ENCODE peak calls at places on chromosome 2, in four cellular contexts. One of them, this sample, is unnamed.

GRCh38 chr2:69615969-69616368 is 27.6 kb downstream of the AAK1 start:
- DNase-seq in effector memory CD4-positive, alpha-beta T cell: no peak
- DNase-seq in mesendoderm: no peak
- DNase-seq in fibroblast of lung: no peak
- DNase-seq in this sample: no peak

GRCh38 chr2:62197017-62197586 is 1.2 kb downstream of the B3GNT2 start:
- DNase-seq in mesendoderm: no peak
- DNase-seq in effector memory CD4-positive, alpha-beta T cell: no peak
- DNase-seq in fibroblast of lung: no peak
- DNase-seq in this sample: peak; percentile 73

GRCh38 chr2:217379807-217380206 is 519.9 kb upstream of the TNP1 start:
- DNase-seq in effector memory CD4-positive, alpha-beta T cell: no peak
- DNase-seq in fibroblast of lung: no peak
- DNase-seq in mesendoderm: no peak
- DNase-seq in this sample: no peak

GRCh38 chr2:84788498-84788897 is 92.4 kb downstream of the TRABD2A start:
- DNase-seq in mesendoderm: no peak
- DNase-seq in fibroblast of lung: no peak
- DNase-seq in effector memory CD4-positive, alpha-beta T cell: no peak
- DNase-seq in this sample: no peak

GRCh38 chr2:85802337-85803103 is 48.7 kb downstream of the ATOH8 start:
- DNase-seq in fibroblast of lung: no peak
- DNase-seq in effector memory CD4-positive, alpha-beta T cell: no peak
- DNase-seq in mesendoderm: no peak
- DNase-seq in this sample: no peak

GRCh38 chr2:43073373-43073772 is 153.0 kb downstream of the ZFP36L2 start:
- DNase-seq in effector memory CD4-positive, alpha-beta T cell: no peak
- DNase-seq in mesendoderm: no peak
- DNase-seq in fibroblast of lung: peak; percentile 59
- DNase-seq in this sample: no peak

GRCh38 chr2:145198555-145198954 is 678.6 kb upstream of the ZEB2 start:
- DNase-seq in effector memory CD4-positive, alpha-beta T cell: no peak
- DNase-seq in mesendoderm: no peak
- DNase-seq in fibroblast of lung: no peak
- DNase-seq in this sample: no peak

GRCh38 chr2:209526541-209526940 is 102.7 kb downstream of the MAP2 start:
- DNase-seq in fibroblast of lung: no peak
- DNase-seq in mesendoderm: no peak
- DNase-seq in effector memory CD4-positive, alpha-beta T cell: no peak
- DNase-seq in this sample: no peak

GRCh38 chr2:55809875-55810620 is 113.5 kb downstream of the EFEMP1 start:
- DNase-seq in effector memory CD4-positive, alpha-beta T cell: no peak
- DNase-seq in fibroblast of lung: no peak
- DNase-seq in mesendoderm: peak; percentile 17
- DNase-seq in this sample: no peak

GRCh38 chr2:15412779-15413178 is 148.4 kb downstream of the NBAS start:
- DNase-seq in fibroblast of lung: no peak
- DNase-seq in mesendoderm: no peak
- DNase-seq in effector memory CD4-positive, alpha-beta T cell: no peak
- DNase-seq in this sample: no peak

GRCh38 chr2:136750065-136750464 is 15.3 kb upstream of the THSD7B start:
- DNase-seq in effector memory CD4-positive, alpha-beta T cell: no peak
- DNase-seq in mesendoderm: no peak
- DNase-seq in fibroblast of lung: no peak
- DNase-seq in this sample: no peak

GRCh38 chr2:217926801-217927200 is 76.0 kb downstream of the TNS1 start:
- DNase-seq in mesendoderm: no peak
- DNase-seq in effector memory CD4-positive, alpha-beta T cell: no peak
- DNase-seq in fibroblast of lung: no peak
- DNase-seq in this sample: no peak

GRCh38 chr2:167294775-167295140 is 406.5 kb downstream of the XIRP2 start:
- DNase-seq in fibroblast of lung: no peak
- DNase-seq in effector memory CD4-positive, alpha-beta T cell: no peak
- DNase-seq in mesendoderm: no peak
- DNase-seq in this sample: no peak

GRCh38 chr2:233331536-233331935 is 22.8 kb upstream of the DGKD start:
- DNase-seq in effector memory CD4-positive, alpha-beta T cell: peak; percentile 56
- DNase-seq in mesendoderm: no peak
- DNase-seq in fibroblast of lung: no peak
- DNase-seq in this sample: peak; percentile 50

GRCh38 chr2:132837764-132838163 is 167.8 kb upstream of the LYPD1 start:
- DNase-seq in fibroblast of lung: no peak
- DNase-seq in mesendoderm: no peak
- DNase-seq in effector memory CD4-positive, alpha-beta T cell: no peak
- DNase-seq in this sample: no peak

GRCh38 chr2:134205087-134205486 is 48.8 kb upstream of the MGAT5 start:
- DNase-seq in mesendoderm: no peak
- DNase-seq in effector memory CD4-positive, alpha-beta T cell: no peak
- DNase-seq in fibroblast of lung: no peak
- DNase-seq in this sample: no peak

GRCh38 chr2:56892381-56892780 is 708.6 kb downstream of the CCDC85A start:
- DNase-seq in effector memory CD4-positive, alpha-beta T cell: no peak
- DNase-seq in mesendoderm: no peak
- DNase-seq in fibroblast of lung: no peak
- DNase-seq in this sample: no peak

GRCh38 chr2:163191372-163191771 is 352.8 kb upstream of the KCNH7 start:
- DNase-seq in fibroblast of lung: peak; percentile 42
- DNase-seq in mesendoderm: peak; percentile 44
- DNase-seq in effector memory CD4-positive, alpha-beta T cell: no peak
- DNase-seq in this sample: peak; percentile 1

GRCh38 chr2:39640681-39641080 is 25.0 kb upstream of the TMEM178A start:
- DNase-seq in effector memory CD4-positive, alpha-beta T cell: no peak
- DNase-seq in fibroblast of lung: no peak
- DNase-seq in mesendoderm: no peak
- DNase-seq in this sample: no peak

GRCh38 chr2:1501196-1501851 is 88.1 kb downstream of the TPO start:
- DNase-seq in effector memory CD4-positive, alpha-beta T cell: no peak
- DNase-seq in fibroblast of lung: no peak
- DNase-seq in mesendoderm: no peak
- DNase-seq in this sample: no peak

GRCh38 chr2:10880586-10881321 is 31.0 kb upstream of the KCNF1 start:
- DNase-seq in fibroblast of lung: no peak
- DNase-seq in effector memory CD4-positive, alpha-beta T cell: no peak
- DNase-seq in mesendoderm: no peak
- DNase-seq in this sample: no peak

GRCh38 chr2:105674859-105675541 is 69.7 kb upstream of the NCK2 start:
- DNase-seq in fibroblast of lung: no peak
- DNase-seq in effector memory CD4-positive, alpha-beta T cell: no peak
- DNase-seq in mesendoderm: no peak
- DNase-seq in this sample: no peak

DNA sequence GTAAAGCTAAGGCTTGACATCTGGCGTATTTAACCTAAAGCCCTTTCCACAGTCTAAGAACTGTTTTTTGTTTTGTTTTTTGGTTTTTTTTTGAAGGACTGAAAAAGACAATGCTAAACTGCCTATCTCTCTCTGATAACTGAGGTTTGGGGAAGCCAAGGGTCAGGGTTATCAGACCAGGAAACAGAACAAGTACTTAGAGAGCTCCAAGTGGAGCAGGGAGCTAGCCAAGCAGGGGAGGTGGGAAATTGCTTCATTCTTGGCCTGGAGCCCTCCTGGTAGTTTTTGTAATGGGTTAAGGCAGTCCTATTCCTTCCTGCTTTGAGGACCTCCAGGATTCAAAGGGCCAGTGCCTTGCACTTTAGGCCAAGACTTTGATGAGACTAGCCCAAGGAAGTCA is 154.3 kb upstream of the LTBP1 start:
- DNase-seq in effector memory CD4-positive, alpha-beta T cell: no peak
- DNase-seq in mesendoderm: peak; percentile 85
- DNase-seq in fibroblast of lung: no peak
- DNase-seq in this sample: no peak
- H3K4me3 ChIP-seq in effector memory CD4-positive, alpha-beta T cell: no peak overlapping the region
- H3K4me3 ChIP-seq in mesendoderm: no peak overlapping the region
- H3K4me3 ChIP-seq in fibroblast of lung: no peak overlapping the region
- H3K4me3 ChIP-seq in this sample: no peak overlapping the region

GRCh38 chr2:178732913-178733312 is 74.3 kb downstream of the TTN start:
- DNase-seq in mesendoderm: no peak
- DNase-seq in fibroblast of lung: no peak
- DNase-seq in effector memory CD4-positive, alpha-beta T cell: no peak
- DNase-seq in this sample: no peak

GRCh38 chr2:178731300-178731699 is 75.9 kb downstream of the TTN start:
- DNase-seq in effector memory CD4-positive, alpha-beta T cell: no peak
- DNase-seq in fibroblast of lung: no peak
- DNase-seq in mesendoderm: no peak
- DNase-seq in this sample: no peak

GRCh38 chr2:178734518-178734917 is 72.7 kb downstream of the TTN start:
- DNase-seq in fibroblast of lung: no peak
- DNase-seq in mesendoderm: no peak
- DNase-seq in effector memory CD4-positive, alpha-beta T cell: no peak
- DNase-seq in this sample: no peak

GRCh38 chr2:178730049-178730448 is 77.2 kb downstream of the TTN start:
- DNase-seq in mesendoderm: no peak
- DNase-seq in effector memory CD4-positive, alpha-beta T cell: no peak
- DNase-seq in fibroblast of lung: no peak
- DNase-seq in this sample: no peak

GRCh38 chr2:178733975-178734374 is 73.2 kb downstream of the TTN start:
- DNase-seq in effector memory CD4-positive, alpha-beta T cell: no peak
- DNase-seq in fibroblast of lung: no peak
- DNase-seq in mesendoderm: no peak
- DNase-seq in this sample: no peak
- H3K4me1 ChIP-seq in effector memory CD4-positive, alpha-beta T cell: no peaks in the 10 kb centered on the region
- H3K4me1 ChIP-seq in fibroblast of lung: no peaks in the 10 kb centered on the region
- H3K4me1 ChIP-seq in mesendoderm: no peaks in the 10 kb centered on the region
- H3K4me1 ChIP-seq in this sample: no peaks in the 10 kb centered on the region

GRCh38 chr2:205766765-205767359 is 84.6 kb downstream of the NRP2 start:
- DNase-seq in fibroblast of lung: peak; percentile 59
- DNase-seq in effector memory CD4-positive, alpha-beta T cell: no peak
- DNase-seq in mesendoderm: peak; percentile 75
- DNase-seq in this sample: peak; percentile 33

GRCh38 chr2:205769494-205769848 is 87.2 kb downstream of the NRP2 start:
- DNase-seq in fibroblast of lung: peak; percentile 96
- DNase-seq in mesendoderm: no peak
- DNase-seq in effector memory CD4-positive, alpha-beta T cell: no peak
- DNase-seq in this sample: no peak

GRCh38 chr2:205768815-205769493 is 86.7 kb downstream of the NRP2 start:
- DNase-seq in mesendoderm: no peak
- DNase-seq in fibroblast of lung: peak; percentile 64
- DNase-seq in effector memory CD4-positive, alpha-beta T cell: no peak
- DNase-seq in this sample: no peak

GRCh38 chr2:205767617-205768016 is 85.3 kb downstream of the NRP2 start:
- DNase-seq in fibroblast of lung: no peak
- DNase-seq in effector memory CD4-positive, alpha-beta T cell: no peak
- DNase-seq in mesendoderm: no peak
- DNase-seq in this sample: no peak

GRCh38 chr2:205768341-205768740 is 86.0 kb downstream of the NRP2 start:
- DNase-seq in effector memory CD4-positive, alpha-beta T cell: no peak
- DNase-seq in fibroblast of lung: no peak
- DNase-seq in mesendoderm: no peak
- DNase-seq in this sample: no peak
- H3K27ac ChIP-seq in effector memory CD4-positive, alpha-beta T cell: no peak overlapping the region
- H3K27ac ChIP-seq in fibroblast of lung: no peak overlapping the region
- H3K27ac ChIP-seq in mesendoderm: no peak overlapping the region
- H3K27ac ChIP-seq in this sample: no peak overlapping the region

GRCh38 chr2:129757915-129758421 is 221.5 kb upstream of the RAB6C start:
- DNase-seq in mesendoderm: peak; percentile 77
- DNase-seq in effector memory CD4-positive, alpha-beta T cell: no peak
- DNase-seq in fibroblast of lung: no peak
- DNase-seq in this sample: no peak

GRCh38 chr2:129760669-129761068 is 218.8 kb upstream of the RAB6C start:
- DNase-seq in mesendoderm: no peak
- DNase-seq in fibroblast of lung: no peak
- DNase-seq in effector memory CD4-positive, alpha-beta T cell: no peak
- DNase-seq in this sample: no peak

GRCh38 chr2:129757366-129757914 is 222.0 kb upstream of the RAB6C start:
- DNase-seq in fibroblast of lung: no peak
- DNase-seq in effector memory CD4-positive, alpha-beta T cell: no peak
- DNase-seq in mesendoderm: no peak
- DNase-seq in this sample: no peak

GRCh38 chr2:129758461-129759185 is 220.8 kb upstream of the RAB6C start:
- DNase-seq in mesendoderm: peak; percentile 27
- DNase-seq in fibroblast of lung: no peak
- DNase-seq in effector memory CD4-positive, alpha-beta T cell: no peak
- DNase-seq in this sample: no peak

DNA sequence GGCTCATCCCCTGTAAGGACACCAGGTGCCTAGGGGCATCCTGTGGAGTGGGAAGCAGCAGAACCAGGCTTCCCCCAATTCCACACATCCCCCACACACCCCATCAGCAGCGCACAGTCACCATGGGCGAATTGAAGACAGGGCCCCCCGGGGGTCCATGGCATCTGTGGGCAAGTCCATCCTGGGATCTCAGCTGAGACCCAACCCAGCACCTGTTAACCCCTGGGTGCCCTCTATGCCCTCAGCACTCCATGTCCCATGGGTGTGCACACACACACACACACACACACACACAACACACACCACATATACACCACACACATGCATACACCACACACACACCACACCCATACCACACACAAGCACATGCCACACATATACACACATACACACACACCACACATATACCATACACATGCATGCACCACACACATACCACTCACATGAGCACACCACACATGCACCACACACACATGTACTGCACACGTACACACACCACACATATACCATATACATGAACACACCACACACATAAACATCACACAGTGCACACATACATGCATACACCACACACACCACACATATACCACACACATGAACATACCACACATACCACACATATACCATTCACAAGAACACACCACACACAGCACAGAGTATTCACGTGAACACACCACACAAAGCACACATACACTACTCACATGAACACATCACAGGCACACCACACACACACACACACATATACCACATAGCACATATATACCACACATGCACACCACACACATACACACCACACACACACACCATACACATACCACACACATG is 220.1 kb upstream of the RAB6C start:
- DNase-seq in mesendoderm: no peak
- DNase-seq in fibroblast of lung: no peak
- DNase-seq in effector memory CD4-positive, alpha-beta T cell: no peak
- DNase-seq in this sample: no peak
- H3K4me3 ChIP-seq in mesendoderm: no peak overlapping the region
- H3K4me3 ChIP-seq in fibroblast of lung: no peak overlapping the region
- H3K4me3 ChIP-seq in effector memory CD4-positive, alpha-beta T cell: no peak overlapping the region
- H3K4me3 ChIP-seq in this sample: no peak overlapping the region

DNA sequence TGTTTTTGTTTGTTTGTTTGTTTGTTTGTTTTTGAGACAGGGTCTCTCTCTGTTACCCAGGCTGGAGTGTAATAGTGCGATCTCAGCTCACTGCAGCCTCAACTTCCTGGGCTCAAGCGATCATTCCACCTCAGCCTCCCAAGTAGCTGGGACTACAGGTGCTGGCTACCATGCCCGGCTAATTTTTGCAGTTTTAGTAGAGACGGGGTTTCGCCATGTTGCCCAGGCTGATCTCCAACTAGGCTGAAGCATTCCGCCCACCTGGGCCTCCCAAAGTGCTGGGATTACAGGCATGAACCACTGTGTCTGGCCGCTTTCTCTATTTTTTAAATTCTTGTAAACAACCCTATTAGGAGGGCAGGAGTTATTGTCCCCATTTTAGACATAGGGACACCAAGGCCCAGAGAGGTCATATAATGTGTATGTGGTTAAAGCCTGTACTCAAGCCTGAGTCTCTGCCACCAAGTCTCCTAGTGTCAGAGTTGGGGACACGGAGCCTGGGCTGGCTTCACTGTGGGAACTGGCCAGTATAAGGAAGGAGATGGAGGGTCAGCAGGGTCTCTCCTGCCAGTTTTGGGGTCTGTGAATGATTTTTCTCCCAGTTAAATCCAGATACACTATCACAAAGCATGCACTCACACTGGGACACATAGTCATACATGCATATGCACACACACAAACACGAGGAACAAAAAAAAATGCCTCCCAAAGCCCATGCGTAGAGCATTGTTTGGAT is 27.5 kb upstream of the MCFD2 start:
- DNase-seq in mesendoderm: no peak
- DNase-seq in fibroblast of lung: no peak
- DNase-seq in effector memory CD4-positive, alpha-beta T cell: no peak
- DNase-seq in this sample: no peak
- H3K4me1 ChIP-seq in mesendoderm: peaks cover 7% of the 10 kb centered on the region
- H3K4me1 ChIP-seq in fibroblast of lung: peaks cover 15% of the 10 kb centered on the region
- H3K4me1 ChIP-seq in effector memory CD4-positive, alpha-beta T cell: peaks cover 41% of the 10 kb centered on the region
- H3K4me1 ChIP-seq in this sample: peaks cover 75% of the 10 kb centered on the region

This sample was measured in CD4-positive, CD25-positive, alpha-beta regulatory T cell.